ENCODE peak calls at places on chromosome 10, in four cellular contexts. Y is K562, D is GM12878, U is WTC11. H is an unnamed sample.
A peak's percentile ranks its signal among the peaks of the same experiment; 100 is the strongest.

GRCh38 chr10:64115913-64116643 is 594.9 kb downstream of the REEP3 start:
- DNase-seq in U (peak; percentile 56), Y (no peak), D (no peak), H (peak; percentile 44)

GRCh38 chr10:130902929-130903328 is 408.6 kb downstream of the TCERG1L start:
- DNase-seq in Y (no peak), U (no peak), D (no peak), H (no peak)

GRCh38 chr10:18341063-18341462 is 200.8 kb downstream of the CACNB2 start:
- DNase-seq in U (no peak), D (no peak), Y (no peak), H (no peak)

GRCh38 chr10:60314306-60314940 is 75.3 kb downstream of the ANK3 start:
- DNase-seq in Y (no peak), D (no peak), U (no peak), H (no peak)

GRCh38 chr10:133481657-133482056 is 27.9 kb downstream of the SCART1 start:
- DNase-seq in Y (no peak), U (no peak), D (no peak), H (no peak)

GRCh38 chr10:88754272-88754671 is 5.5 kb upstream of the LIPN start:
- DNase-seq in Y (no peak), U (no peak), D (no peak), H (peak; percentile 22)

GRCh38 chr10:132110091-132110490 is 44.3 kb downstream of the JAKMIP3 start:
- DNase-seq in D (no peak), U (peak; percentile 6), Y (no peak), H (no peak)

GRCh38 chr10:78700413-78700812 is 368.4 kb upstream of the ZMIZ1 start:
- DNase-seq in D (no peak), U (no peak), Y (no peak), H (no peak)

GRCh38 chr10:117360994-117361667 is 14.1 kb downstream of the PDZD8 start:
- DNase-seq in U (no peak), Y (no peak), D (no peak), H (no peak)

GRCh38 chr10:70480254-70480861 is 1.8 kb downstream of the PALD1 start:
- DNase-seq in U (no peak), Y (no peak), D (no peak), H (no peak)

GRCh38 chr10:64196638-64197315 is 675.6 kb downstream of the REEP3 start:
- DNase-seq in D (no peak), Y (no peak), U (no peak), H (no peak)

GRCh38 chr10:66187096-66187733 is 738.6 kb upstream of the LRRTM3 start:
- DNase-seq in D (no peak), Y (no peak), U (no peak), H (no peak)

GRCh38 chr10:47038881-47039557 is 127.8 kb downstream of the PTPN20 start:
- DNase-seq in Y (peak; percentile 61), U (peak; percentile 6), D (no peak), H (no peak)

GRCh38 chr10:64067859-64068258 is 546.7 kb downstream of the REEP3 start:
- DNase-seq in U (no peak), Y (no peak), D (no peak), H (no peak)

GRCh38 chr10:18333616-18334015 is 193.4 kb downstream of the CACNB2 start:
- DNase-seq in U (no peak), D (no peak), Y (no peak), H (no peak)

GRCh38 chr10:133275683-133276092 is 980 bp downstream of the ADAM8 start:
- DNase-seq in Y (no peak), D (no peak), U (no peak), H (no peak)

GRCh38 chr10:48898426-48898825 is 41.2 kb downstream of the LRRC18 start:
- DNase-seq in U (no peak), Y (no peak), D (no peak), H (no peak)

GRCh38 chr10:64079341-64079740 is 558.1 kb downstream of the REEP3 start:
- DNase-seq in Y (no peak), D (no peak), U (no peak), H (no peak)

GRCh38 chr10:79092292-79092896 is 23.6 kb downstream of the ZMIZ1 start:
- DNase-seq in D (no peak), Y (no peak), U (no peak), H (no peak)

GRCh38 chr10:50360486-50360885 is 109.2 kb upstream of the ASAH2 start:
- DNase-seq in U (no peak), Y (no peak), D (no peak), H (no peak)

GRCh38 chr10:122149138-122149606 is 121.9 kb upstream of the BTBD16 start:
- DNase-seq in U (no peak), Y (no peak), D (no peak), H (no peak)

GRCh38 chr10:45495438-45496152 is 121.6 kb downstream of the ALOX5 start:
- DNase-seq in Y (peak; percentile 60), U (no peak), D (no peak), H (no peak)

GRCh38 chr10:100998991-100999741 is 442 bp upstream of the LZTS2 start:
- DNase-seq in Y (peak; percentile 55), U (peak; percentile 73), D (no peak), H (peak; percentile 93)

GRCh38 chr10:100995171-100995570 is 4.4 kb upstream of the LZTS2 start:
- DNase-seq in U (no peak), D (no peak), Y (no peak), H (no peak)

GRCh38 chr10:100998183-100998990 is 1.2 kb upstream of the LZTS2 start:
- DNase-seq in U (peak; percentile 66), Y (peak; percentile 68), D (no peak), H (peak; percentile 96)

GRCh38 chr10:100997364-100998182 is 2.0 kb upstream of the LZTS2 start:
- DNase-seq in D (no peak), U (peak; percentile 94), Y (peak; percentile 57), H (peak; percentile 86)

DNA sequence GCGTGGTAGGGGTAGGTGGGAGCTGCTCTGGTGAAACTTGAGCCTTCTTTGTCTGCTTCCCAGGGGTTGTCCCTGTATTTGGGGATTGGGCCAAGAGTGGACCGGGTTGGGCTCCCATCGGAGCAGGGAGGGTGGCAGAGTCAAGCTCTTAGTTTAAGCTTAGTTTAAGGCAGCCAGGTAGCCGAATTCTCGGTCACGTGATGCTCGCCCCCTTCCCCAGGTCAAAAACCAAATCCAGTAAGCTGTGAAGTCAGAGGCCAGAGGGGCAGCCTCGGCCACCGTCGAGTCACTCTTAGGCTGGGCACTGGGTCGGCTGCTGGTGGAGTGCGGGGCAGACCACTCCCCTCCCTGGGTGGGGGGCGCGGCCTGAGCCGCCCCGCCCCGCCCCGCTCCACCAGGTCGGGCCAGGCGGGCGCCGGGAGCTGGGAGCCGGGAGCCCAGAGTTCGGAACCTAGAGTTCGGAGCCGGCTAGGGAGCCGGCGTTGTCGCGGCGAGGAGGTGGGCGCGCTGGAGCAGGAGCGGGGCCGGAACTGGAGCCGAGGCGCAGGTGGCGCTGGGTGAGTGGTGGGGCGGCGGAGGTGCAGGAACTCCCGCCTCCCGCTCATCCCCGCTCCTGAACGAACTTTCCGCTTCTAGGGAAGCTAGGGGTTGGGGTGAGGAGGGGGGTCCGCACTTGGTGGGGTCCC is 2.8 kb upstream of the LZTS2 start:
- DNase-seq in D (no peak), Y (peak; percentile 70), U (peak; percentile 73), H (peak; percentile 85)
- TF ChIP-seq USF1 in D (peak; percentile 80), Y (peak; percentile 82), U (peak; percentile 85), H (peak; percentile 72)

DNA sequence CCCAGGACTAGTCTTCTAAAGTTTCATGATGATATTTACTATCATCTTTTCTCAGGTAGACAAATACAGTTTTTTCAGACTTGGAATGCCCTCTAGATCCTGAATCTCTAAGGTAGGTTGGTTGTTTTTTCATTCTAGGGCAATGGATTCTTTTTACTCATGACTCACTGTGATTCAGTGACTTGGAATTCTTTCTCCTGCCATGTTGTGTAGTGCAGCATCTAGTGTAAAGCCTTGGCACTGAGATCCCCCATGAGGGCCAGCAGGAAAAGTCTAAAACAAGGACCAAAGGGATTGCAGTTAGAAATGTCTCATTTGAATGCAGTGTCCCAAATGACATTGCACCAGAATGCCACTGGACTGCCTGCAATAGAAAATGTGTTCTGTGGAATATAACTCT is 430.4 kb downstream of the NEBL start:
- DNase-seq in D (no peak), U (no peak), Y (no peak), H (no peak)
- TF ChIP-seq USF1 in D (no peak), U (no peak), Y (no peak), H (no peak)

GRCh38 chr10:101006593-101007098 is 7.0 kb downstream of the LZTS2 start:
- DNase-seq in D (no peak), U (no peak), Y (no peak), H (peak; percentile 51)
- TF ChIP-seq USF1 in D (no peak), U (no peak), Y (no peak), H (no peak)

GRCh38 chr10:92894081-92894480 is 45.8 kb downstream of the EXOC6 start:
- DNase-seq in D (no peak), U (no peak), Y (no peak), H (no peak)

GRCh38 chr10:92897916-92898315 is 49.6 kb downstream of the EXOC6 start:
- DNase-seq in D (no peak), Y (no peak), U (no peak), H (no peak)

GRCh38 chr10:92891885-92892705 is 43.8 kb downstream of the EXOC6 start:
- DNase-seq in D (no peak), U (no peak), Y (peak; percentile 20), H (peak; percentile 6)

GRCh38 chr10:92892706-92893054 is 44.4 kb downstream of the EXOC6 start:
- DNase-seq in D (no peak), Y (no peak), U (no peak), H (no peak)
- TF ChIP-seq USF1 in D (no peak), Y (no peak), U (no peak), H (no peak)

DNA sequence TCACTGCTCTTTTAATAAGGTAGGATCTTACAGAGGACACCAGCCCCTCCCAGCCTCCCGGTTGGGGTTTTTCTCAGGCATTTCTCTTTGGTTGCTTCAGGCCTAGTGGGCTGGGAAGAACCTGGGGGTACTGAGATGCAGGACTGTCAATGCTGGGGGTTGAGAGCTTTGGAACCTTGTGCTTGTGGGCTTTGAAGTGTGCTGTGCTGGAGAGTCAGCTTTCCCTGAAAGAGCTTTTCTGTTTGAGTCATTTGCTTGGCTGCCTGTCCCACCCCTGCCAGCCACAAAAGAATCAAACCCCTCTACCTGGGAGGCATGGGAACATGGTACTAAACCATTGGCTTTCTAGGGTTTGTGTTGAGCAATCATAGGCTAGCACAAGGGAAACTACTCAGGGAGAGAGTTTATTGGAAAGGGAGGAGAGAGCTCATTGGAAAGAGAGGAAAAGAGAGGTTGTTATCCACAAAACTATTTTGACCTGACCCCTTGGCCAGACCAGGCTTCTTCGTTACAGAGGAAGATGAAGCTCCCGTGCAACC is 1.4 kb downstream of the SCD start:
- DNase-seq in Y (no peak), U (no peak), D (no peak), H (no peak)
- TF ChIP-seq USF1 in Y (no peak), U (no peak), D (no peak), H (no peak)

GRCh38 chr10:129777687-129778086 is 186.4 kb downstream of the EBF3 start:
- DNase-seq in Y (no peak), U (no peak), D (no peak), H (no peak)
- TF ChIP-seq USF1 in Y (no peak), U (no peak), D (no peak), H (no peak)